ENCODE peak calls at places on chromosomes 3 and 15, in eight cellular contexts. One of them, this sample, is unnamed.

GRCh38 chr3:193560091-193560490 is 5.4 kb upstream of the ATP13A4 start:
- DNase-seq in ACHN: no peak
- DNase-seq in CD4-positive, alpha-beta memory T cell: no peak
- DNase-seq in NCI-H82: no peak
- DNase-seq in activated CD4-positive, alpha-beta T cell treated with anti-CD3 and anti-CD28 coated beads, Interleukin-2, amount 50 U/mL, for 24 hours: no peak
- DNase-seq in NCI-H2171 treated with DMSO at 0.1 percent for 48 hours: no peak
- DNase-seq in HEK293T: no peak
- DNase-seq in adipocyte: no peak
- DNase-seq in this sample: no peak

GRCh38 chr3:41338276-41338675 is 139.0 kb downstream of the CTNNB1 start:
- DNase-seq in ACHN: peak
- DNase-seq in CD4-positive, alpha-beta memory T cell: no peak
- DNase-seq in NCI-H82: no peak
- DNase-seq in activated CD4-positive, alpha-beta T cell treated with anti-CD3 and anti-CD28 coated beads, Interleukin-2, amount 50 U/mL, for 24 hours: no peak
- DNase-seq in NCI-H2171 treated with DMSO at 0.1 percent for 48 hours: peak
- DNase-seq in HEK293T: no peak
- DNase-seq in adipocyte: peak
- DNase-seq in this sample: no peak

GRCh38 chr3:31166249-31166885 is 271.9 kb upstream of the GADL1 start:
- DNase-seq in ACHN: peak
- DNase-seq in CD4-positive, alpha-beta memory T cell: no peak
- DNase-seq in NCI-H82: no peak
- DNase-seq in activated CD4-positive, alpha-beta T cell treated with anti-CD3 and anti-CD28 coated beads, Interleukin-2, amount 50 U/mL, for 24 hours: no peak
- DNase-seq in NCI-H2171 treated with DMSO at 0.1 percent for 48 hours: no peak
- DNase-seq in HEK293T: no peak
- DNase-seq in adipocyte: peak
- DNase-seq in this sample: no peak

GRCh38 chr3:63344676-63345075 is 66.6 kb downstream of the SYNPR start:
- DNase-seq in ACHN: no peak
- DNase-seq in CD4-positive, alpha-beta memory T cell: no peak
- DNase-seq in NCI-H82: no peak
- DNase-seq in activated CD4-positive, alpha-beta T cell treated with anti-CD3 and anti-CD28 coated beads, Interleukin-2, amount 50 U/mL, for 24 hours: no peak
- DNase-seq in NCI-H2171 treated with DMSO at 0.1 percent for 48 hours: no peak
- DNase-seq in HEK293T: no peak
- DNase-seq in adipocyte: no peak
- DNase-seq in this sample: no peak

GRCh38 chr15:31472636-31473383 is 146.2 kb downstream of the KLF13 start:
- DNase-seq in ACHN: no peak
- DNase-seq in CD4-positive, alpha-beta memory T cell: peak
- DNase-seq in NCI-H82: peak
- DNase-seq in activated CD4-positive, alpha-beta T cell treated with anti-CD3 and anti-CD28 coated beads, Interleukin-2, amount 50 U/mL, for 24 hours: peak
- DNase-seq in NCI-H2171 treated with DMSO at 0.1 percent for 48 hours: peak
- DNase-seq in HEK293T: no peak
- DNase-seq in adipocyte: peak
- DNase-seq in this sample: no peak

GRCh38 chr15:61155741-61156700 is 73.1 kb downstream of the RORA start:
- DNase-seq in ACHN: no peak
- DNase-seq in CD4-positive, alpha-beta memory T cell: no peak
- DNase-seq in NCI-H82: peak
- DNase-seq in activated CD4-positive, alpha-beta T cell treated with anti-CD3 and anti-CD28 coated beads, Interleukin-2, amount 50 U/mL, for 24 hours: no peak
- DNase-seq in NCI-H2171 treated with DMSO at 0.1 percent for 48 hours: peak
- DNase-seq in HEK293T: peak
- DNase-seq in adipocyte: peak
- DNase-seq in this sample: no peak

GRCh38 chr3:71109241-71109976 is 474.1 kb downstream of the FOXP1 start:
- DNase-seq in ACHN: no peak
- DNase-seq in CD4-positive, alpha-beta memory T cell: no peak
- DNase-seq in NCI-H82: no peak
- DNase-seq in activated CD4-positive, alpha-beta T cell treated with anti-CD3 and anti-CD28 coated beads, Interleukin-2, amount 50 U/mL, for 24 hours: no peak
- DNase-seq in NCI-H2171 treated with DMSO at 0.1 percent for 48 hours: no peak
- DNase-seq in HEK293T: no peak
- DNase-seq in adipocyte: peak
- DNase-seq in this sample: peak

GRCh38 chr3:126028096-126028495 is 55.8 kb downstream of the SLC41A3 start:
- DNase-seq in ACHN: no peak
- DNase-seq in CD4-positive, alpha-beta memory T cell: no peak
- DNase-seq in NCI-H82: no peak
- DNase-seq in activated CD4-positive, alpha-beta T cell treated with anti-CD3 and anti-CD28 coated beads, Interleukin-2, amount 50 U/mL, for 24 hours: no peak
- DNase-seq in NCI-H2171 treated with DMSO at 0.1 percent for 48 hours: no peak
- DNase-seq in HEK293T: no peak
- DNase-seq in adipocyte: no peak
- DNase-seq in this sample: no peak

GRCh38 chr3:126014252-126014651 is 45.3 kb downstream of the ROPN1B start:
- DNase-seq in ACHN: no peak
- DNase-seq in CD4-positive, alpha-beta memory T cell: no peak
- DNase-seq in NCI-H82: no peak
- DNase-seq in activated CD4-positive, alpha-beta T cell treated with anti-CD3 and anti-CD28 coated beads, Interleukin-2, amount 50 U/mL, for 24 hours: no peak
- DNase-seq in NCI-H2171 treated with DMSO at 0.1 percent for 48 hours: no peak
- DNase-seq in HEK293T: no peak
- DNase-seq in adipocyte: peak
- DNase-seq in this sample: no peak

GRCh38 chr3:168839692-168840091 is 744.0 kb upstream of the GOLIM4 start:
- DNase-seq in ACHN: no peak
- DNase-seq in CD4-positive, alpha-beta memory T cell: no peak
- DNase-seq in NCI-H82: no peak
- DNase-seq in activated CD4-positive, alpha-beta T cell treated with anti-CD3 and anti-CD28 coated beads, Interleukin-2, amount 50 U/mL, for 24 hours: no peak
- DNase-seq in NCI-H2171 treated with DMSO at 0.1 percent for 48 hours: no peak
- DNase-seq in HEK293T: no peak
- DNase-seq in adipocyte: no peak
- DNase-seq in this sample: no peak

GRCh38 chr3:40079845-40080240 is 229.7 kb upstream of the EIF1B start:
- DNase-seq in ACHN: no peak
- DNase-seq in CD4-positive, alpha-beta memory T cell: no peak
- DNase-seq in NCI-H82: no peak
- DNase-seq in activated CD4-positive, alpha-beta T cell treated with anti-CD3 and anti-CD28 coated beads, Interleukin-2, amount 50 U/mL, for 24 hours: no peak
- DNase-seq in NCI-H2171 treated with DMSO at 0.1 percent for 48 hours: no peak
- DNase-seq in HEK293T: no peak
- DNase-seq in adipocyte: peak
- DNase-seq in this sample: no peak

GRCh38 chr3:72768976-72769375 is 79.3 kb downstream of the SHQ1 start:
- DNase-seq in ACHN: no peak
- DNase-seq in CD4-positive, alpha-beta memory T cell: no peak
- DNase-seq in NCI-H82: peak
- DNase-seq in activated CD4-positive, alpha-beta T cell treated with anti-CD3 and anti-CD28 coated beads, Interleukin-2, amount 50 U/mL, for 24 hours: no peak
- DNase-seq in NCI-H2171 treated with DMSO at 0.1 percent for 48 hours: peak
- DNase-seq in HEK293T: no peak
- DNase-seq in adipocyte: no peak
- DNase-seq in this sample: no peak

GRCh38 chr15:85614059-85614458 is 180.7 kb downstream of the KLHL25 start:
- DNase-seq in ACHN: peak
- DNase-seq in CD4-positive, alpha-beta memory T cell: no peak
- DNase-seq in NCI-H82: no peak
- DNase-seq in activated CD4-positive, alpha-beta T cell treated with anti-CD3 and anti-CD28 coated beads, Interleukin-2, amount 50 U/mL, for 24 hours: no peak
- DNase-seq in NCI-H2171 treated with DMSO at 0.1 percent for 48 hours: no peak
- DNase-seq in HEK293T: no peak
- DNase-seq in adipocyte: peak
- DNase-seq in this sample: no peak

GRCh38 chr3:36695769-36696137 is 68.6 kb downstream of the DCLK3 start:
- DNase-seq in ACHN: no peak
- DNase-seq in CD4-positive, alpha-beta memory T cell: no peak
- DNase-seq in NCI-H82: no peak
- DNase-seq in activated CD4-positive, alpha-beta T cell treated with anti-CD3 and anti-CD28 coated beads, Interleukin-2, amount 50 U/mL, for 24 hours: no peak
- DNase-seq in NCI-H2171 treated with DMSO at 0.1 percent for 48 hours: no peak
- DNase-seq in HEK293T: no peak
- DNase-seq in adipocyte: peak
- DNase-seq in this sample: no peak

GRCh38 chr15:37585966-37586656 is 348.3 kb upstream of the TMCO5A start:
- DNase-seq in ACHN: no peak
- DNase-seq in CD4-positive, alpha-beta memory T cell: no peak
- DNase-seq in NCI-H82: no peak
- DNase-seq in activated CD4-positive, alpha-beta T cell treated with anti-CD3 and anti-CD28 coated beads, Interleukin-2, amount 50 U/mL, for 24 hours: no peak
- DNase-seq in NCI-H2171 treated with DMSO at 0.1 percent for 48 hours: no peak
- DNase-seq in HEK293T: no peak
- DNase-seq in adipocyte: peak
- DNase-seq in this sample: no peak

GRCh38 chr3:51930439-51930838 is 11.3 kb downstream of the RRP9 start:
- DNase-seq in ACHN: no peak
- DNase-seq in CD4-positive, alpha-beta memory T cell: no peak
- DNase-seq in NCI-H82: no peak
- DNase-seq in activated CD4-positive, alpha-beta T cell treated with anti-CD3 and anti-CD28 coated beads, Interleukin-2, amount 50 U/mL, for 24 hours: no peak
- DNase-seq in NCI-H2171 treated with DMSO at 0.1 percent for 48 hours: no peak
- DNase-seq in HEK293T: no peak
- DNase-seq in adipocyte: no peak
- DNase-seq in this sample: no peak

GRCh38 chr3:31817411-31817966 is 163.6 kb downstream of the OSBPL10 start:
- DNase-seq in ACHN: no peak
- DNase-seq in CD4-positive, alpha-beta memory T cell: no peak
- DNase-seq in NCI-H82: no peak
- DNase-seq in activated CD4-positive, alpha-beta T cell treated with anti-CD3 and anti-CD28 coated beads, Interleukin-2, amount 50 U/mL, for 24 hours: no peak
- DNase-seq in NCI-H2171 treated with DMSO at 0.1 percent for 48 hours: no peak
- DNase-seq in HEK293T: no peak
- DNase-seq in adipocyte: no peak
- DNase-seq in this sample: no peak

GRCh38 chr15:31434418-31435255 is 108.0 kb downstream of the KLF13 start:
- DNase-seq in ACHN: no peak
- DNase-seq in CD4-positive, alpha-beta memory T cell: peak
- DNase-seq in NCI-H82: no peak
- DNase-seq in activated CD4-positive, alpha-beta T cell treated with anti-CD3 and anti-CD28 coated beads, Interleukin-2, amount 50 U/mL, for 24 hours: peak
- DNase-seq in NCI-H2171 treated with DMSO at 0.1 percent for 48 hours: no peak
- DNase-seq in HEK293T: no peak
- DNase-seq in adipocyte: peak
- DNase-seq in this sample: peak

GRCh38 chr3:171470714-171471227 is 10.6 kb upstream of the TNIK start:
- DNase-seq in ACHN: no peak
- DNase-seq in CD4-positive, alpha-beta memory T cell: no peak
- DNase-seq in NCI-H82: no peak
- DNase-seq in activated CD4-positive, alpha-beta T cell treated with anti-CD3 and anti-CD28 coated beads, Interleukin-2, amount 50 U/mL, for 24 hours: no peak
- DNase-seq in NCI-H2171 treated with DMSO at 0.1 percent for 48 hours: no peak
- DNase-seq in HEK293T: no peak
- DNase-seq in adipocyte: no peak
- DNase-seq in this sample: no peak

GRCh38 chr15:22903961-22904534 is 65.6 kb downstream of the NIPA2 start:
- DNase-seq in ACHN: no peak
- DNase-seq in CD4-positive, alpha-beta memory T cell: no peak
- DNase-seq in NCI-H82: no peak
- DNase-seq in activated CD4-positive, alpha-beta T cell treated with anti-CD3 and anti-CD28 coated beads, Interleukin-2, amount 50 U/mL, for 24 hours: no peak
- DNase-seq in NCI-H2171 treated with DMSO at 0.1 percent for 48 hours: peak
- DNase-seq in HEK293T: no peak
- DNase-seq in adipocyte: no peak
- DNase-seq in this sample: no peak

GRCh38 chr15:80003171-80003570 is 32.2 kb upstream of the BCL2A1 start:
- DNase-seq in ACHN: no peak
- DNase-seq in CD4-positive, alpha-beta memory T cell: no peak
- DNase-seq in NCI-H82: no peak
- DNase-seq in activated CD4-positive, alpha-beta T cell treated with anti-CD3 and anti-CD28 coated beads, Interleukin-2, amount 50 U/mL, for 24 hours: no peak
- DNase-seq in NCI-H2171 treated with DMSO at 0.1 percent for 48 hours: peak
- DNase-seq in HEK293T: no peak
- DNase-seq in adipocyte: no peak
- DNase-seq in this sample: no peak

GRCh38 chr15:99305761-99306505 is 54.7 kb downstream of the LRRC28 start:
- DNase-seq in ACHN: peak
- DNase-seq in CD4-positive, alpha-beta memory T cell: no peak
- DNase-seq in NCI-H82: peak
- DNase-seq in activated CD4-positive, alpha-beta T cell treated with anti-CD3 and anti-CD28 coated beads, Interleukin-2, amount 50 U/mL, for 24 hours: no peak
- DNase-seq in NCI-H2171 treated with DMSO at 0.1 percent for 48 hours: peak
- DNase-seq in HEK293T: peak
- DNase-seq in adipocyte: peak
- DNase-seq in this sample: peak

GRCh38 chr3:111577798-111578685 is 17.1 kb downstream of the ZBED2 start:
- DNase-seq in ACHN: peak
- DNase-seq in CD4-positive, alpha-beta memory T cell: peak
- DNase-seq in NCI-H82: peak
- DNase-seq in activated CD4-positive, alpha-beta T cell treated with anti-CD3 and anti-CD28 coated beads, Interleukin-2, amount 50 U/mL, for 24 hours: no peak
- DNase-seq in NCI-H2171 treated with DMSO at 0.1 percent for 48 hours: peak
- DNase-seq in HEK293T: peak
- DNase-seq in adipocyte: peak
- DNase-seq in this sample: peak

GRCh38 chr3:32000877-32001276 is 19.3 kb downstream of the ZNF860 start:
- DNase-seq in ACHN: no peak
- DNase-seq in CD4-positive, alpha-beta memory T cell: no peak
- DNase-seq in NCI-H82: no peak
- DNase-seq in activated CD4-positive, alpha-beta T cell treated with anti-CD3 and anti-CD28 coated beads, Interleukin-2, amount 50 U/mL, for 24 hours: no peak
- DNase-seq in NCI-H2171 treated with DMSO at 0.1 percent for 48 hours: no peak
- DNase-seq in HEK293T: no peak
- DNase-seq in adipocyte: no peak
- DNase-seq in this sample: no peak

GRCh38 chr3:73622135-73622534 is 2.6 kb downstream of the PDZRN3 start:
- DNase-seq in ACHN: no peak
- DNase-seq in CD4-positive, alpha-beta memory T cell: no peak
- DNase-seq in NCI-H82: peak
- DNase-seq in activated CD4-positive, alpha-beta T cell treated with anti-CD3 and anti-CD28 coated beads, Interleukin-2, amount 50 U/mL, for 24 hours: no peak
- DNase-seq in NCI-H2171 treated with DMSO at 0.1 percent for 48 hours: peak
- DNase-seq in HEK293T: no peak
- DNase-seq in adipocyte: peak
- DNase-seq in this sample: no peak

GRCh38 chr15:62758126-62758951 is 284.2 kb upstream of the TPM1 start:
- DNase-seq in ACHN: peak
- DNase-seq in CD4-positive, alpha-beta memory T cell: no peak
- DNase-seq in NCI-H82: peak
- DNase-seq in activated CD4-positive, alpha-beta T cell treated with anti-CD3 and anti-CD28 coated beads, Interleukin-2, amount 50 U/mL, for 24 hours: no peak
- DNase-seq in NCI-H2171 treated with DMSO at 0.1 percent for 48 hours: no peak
- DNase-seq in HEK293T: no peak
- DNase-seq in adipocyte: peak
- DNase-seq in this sample: peak

GRCh38 chr3:19342428-19342827 is 194.1 kb downstream of the KCNH8 start:
- DNase-seq in ACHN: no peak
- DNase-seq in CD4-positive, alpha-beta memory T cell: no peak
- DNase-seq in NCI-H82: no peak
- DNase-seq in activated CD4-positive, alpha-beta T cell treated with anti-CD3 and anti-CD28 coated beads, Interleukin-2, amount 50 U/mL, for 24 hours: no peak
- DNase-seq in NCI-H2171 treated with DMSO at 0.1 percent for 48 hours: no peak
- DNase-seq in HEK293T: no peak
- DNase-seq in adipocyte: no peak
- DNase-seq in this sample: no peak

GRCh38 chr3:139664958-139665357 is 12.8 kb downstream of the NMNAT3 start:
- DNase-seq in ACHN: no peak
- DNase-seq in CD4-positive, alpha-beta memory T cell: no peak
- DNase-seq in NCI-H82: no peak
- DNase-seq in activated CD4-positive, alpha-beta T cell treated with anti-CD3 and anti-CD28 coated beads, Interleukin-2, amount 50 U/mL, for 24 hours: no peak
- DNase-seq in NCI-H2171 treated with DMSO at 0.1 percent for 48 hours: peak
- DNase-seq in HEK293T: no peak
- DNase-seq in adipocyte: no peak
- DNase-seq in this sample: no peak

GRCh38 chr3:136831461-136831860 is 12.5 kb downstream of the SLC35G2 start:
- DNase-seq in ACHN: no peak
- DNase-seq in CD4-positive, alpha-beta memory T cell: no peak
- DNase-seq in NCI-H82: no peak
- DNase-seq in activated CD4-positive, alpha-beta T cell treated with anti-CD3 and anti-CD28 coated beads, Interleukin-2, amount 50 U/mL, for 24 hours: no peak
- DNase-seq in NCI-H2171 treated with DMSO at 0.1 percent for 48 hours: no peak
- DNase-seq in HEK293T: no peak
- DNase-seq in adipocyte: no peak
- DNase-seq in this sample: no peak

GRCh38 chr3:190321789-190322603 is at the start of gene CLDN1:
- DNase-seq in ACHN: peak
- DNase-seq in CD4-positive, alpha-beta memory T cell: peak
- DNase-seq in NCI-H82: peak
- DNase-seq in activated CD4-positive, alpha-beta T cell treated with anti-CD3 and anti-CD28 coated beads, Interleukin-2, amount 50 U/mL, for 24 hours: peak
- DNase-seq in NCI-H2171 treated with DMSO at 0.1 percent for 48 hours: peak
- DNase-seq in HEK293T: peak
- DNase-seq in adipocyte: peak
- DNase-seq in this sample: peak

GRCh38 chr3:123622766-123623165 is 37.9 kb upstream of the HACD2 start:
- DNase-seq in ACHN: no peak
- DNase-seq in CD4-positive, alpha-beta memory T cell: no peak
- DNase-seq in NCI-H82: no peak
- DNase-seq in activated CD4-positive, alpha-beta T cell treated with anti-CD3 and anti-CD28 coated beads, Interleukin-2, amount 50 U/mL, for 24 hours: no peak
- DNase-seq in NCI-H2171 treated with DMSO at 0.1 percent for 48 hours: no peak
- DNase-seq in HEK293T: no peak
- DNase-seq in adipocyte: no peak
- DNase-seq in this sample: no peak

GRCh38 chr3:49611291-49611690 is 57.0 kb downstream of the BSN start:
- DNase-seq in ACHN: no peak
- DNase-seq in CD4-positive, alpha-beta memory T cell: no peak
- DNase-seq in NCI-H82: no peak
- DNase-seq in activated CD4-positive, alpha-beta T cell treated with anti-CD3 and anti-CD28 coated beads, Interleukin-2, amount 50 U/mL, for 24 hours: no peak
- DNase-seq in NCI-H2171 treated with DMSO at 0.1 percent for 48 hours: no peak
- DNase-seq in HEK293T: no peak
- DNase-seq in adipocyte: no peak
- DNase-seq in this sample: no peak

GRCh38 chr3:52978109-52978754 is 67.6 kb downstream of the SFMBT1 start:
- DNase-seq in ACHN: no peak
- DNase-seq in CD4-positive, alpha-beta memory T cell: no peak
- DNase-seq in NCI-H82: no peak
- DNase-seq in activated CD4-positive, alpha-beta T cell treated with anti-CD3 and anti-CD28 coated beads, Interleukin-2, amount 50 U/mL, for 24 hours: no peak
- DNase-seq in NCI-H2171 treated with DMSO at 0.1 percent for 48 hours: peak
- DNase-seq in HEK293T: no peak
- DNase-seq in adipocyte: no peak
- DNase-seq in this sample: no peak

GRCh38 chr3:86702381-86702958 is 288.5 kb downstream of the VGLL3 start:
- DNase-seq in ACHN: peak
- DNase-seq in CD4-positive, alpha-beta memory T cell: no peak
- DNase-seq in NCI-H82: peak
- DNase-seq in activated CD4-positive, alpha-beta T cell treated with anti-CD3 and anti-CD28 coated beads, Interleukin-2, amount 50 U/mL, for 24 hours: no peak
- DNase-seq in NCI-H2171 treated with DMSO at 0.1 percent for 48 hours: peak
- DNase-seq in HEK293T: peak
- DNase-seq in adipocyte: peak
- DNase-seq in this sample: peak

This sample was measured in HTR-8/SVneo.